ENCODE peak calls at places on chromosome 4, in nine cellular contexts. One of them, this sample, is unnamed.

GRCh38 chr4:166128452-166128851 is 255.4 kb downstream of the TLL1 start:
- DNase-seq in CD8-positive, alpha-beta memory T cell: no peak
- DNase-seq in activated CD4-positive, alpha-beta T cell treated with anti-CD3 and anti-CD28 coated beads, Interleukin-2, amount 10 ng/mL, durations not matched to agents 7 days and 5 days: no peak
- DNase-seq in stimulated activated CD8-positive, alpha-beta memory T cell treated with anti-CD3 and anti-CD28 coated beads, Interleukin-2, amount 100 ng/mL, for 1 hour: no peak
- DNase-seq in GM13977: no peak
- DNase-seq in fibroblast of mammary gland: peak; percentile 79
- DNase-seq in HTR-8/SVneo: peak; percentile 40
- DNase-seq in stomach: no peak
- DNase-seq in GM12864: no peak
- DNase-seq in this sample: peak; percentile 90

GRCh38 chr4:183469327-183469726 is 24.9 kb downstream of the CDKN2AIP start:
- DNase-seq in CD8-positive, alpha-beta memory T cell: no peak
- DNase-seq in stomach: no peak
- DNase-seq in HTR-8/SVneo: no peak
- DNase-seq in GM13977: no peak
- DNase-seq in activated CD4-positive, alpha-beta T cell treated with anti-CD3 and anti-CD28 coated beads, Interleukin-2, amount 10 ng/mL, durations not matched to agents 7 days and 5 days: no peak
- DNase-seq in fibroblast of mammary gland: peak; percentile 14
- DNase-seq in stimulated activated CD8-positive, alpha-beta memory T cell treated with anti-CD3 and anti-CD28 coated beads, Interleukin-2, amount 100 ng/mL, for 1 hour: no peak
- DNase-seq in GM12864: no peak
- DNase-seq in this sample: no peak

GRCh38 chr4:88002786-88003185 is 4.6 kb upstream of the PKD2 start:
- DNase-seq in stimulated activated CD8-positive, alpha-beta memory T cell treated with anti-CD3 and anti-CD28 coated beads, Interleukin-2, amount 100 ng/mL, for 1 hour: no peak
- DNase-seq in GM13977: no peak
- DNase-seq in fibroblast of mammary gland: peak; percentile 19
- DNase-seq in HTR-8/SVneo: no peak
- DNase-seq in stomach: no peak
- DNase-seq in GM12864: no peak
- DNase-seq in activated CD4-positive, alpha-beta T cell treated with anti-CD3 and anti-CD28 coated beads, Interleukin-2, amount 10 ng/mL, durations not matched to agents 7 days and 5 days: no peak
- DNase-seq in CD8-positive, alpha-beta memory T cell: no peak
- DNase-seq in this sample: no peak

GRCh38 chr4:85955614-85956295 is 404.1 kb downstream of the MAPK10 start:
- DNase-seq in CD8-positive, alpha-beta memory T cell: no peak
- DNase-seq in HTR-8/SVneo: no peak
- DNase-seq in GM12864: no peak
- DNase-seq in activated CD4-positive, alpha-beta T cell treated with anti-CD3 and anti-CD28 coated beads, Interleukin-2, amount 10 ng/mL, durations not matched to agents 7 days and 5 days: no peak
- DNase-seq in GM13977: no peak
- DNase-seq in fibroblast of mammary gland: no peak
- DNase-seq in stomach: no peak
- DNase-seq in stimulated activated CD8-positive, alpha-beta memory T cell treated with anti-CD3 and anti-CD28 coated beads, Interleukin-2, amount 100 ng/mL, for 1 hour: no peak
- DNase-seq in this sample: no peak

GRCh38 chr4:121360496-121360895 is 20.3 kb downstream of the QRFPR start:
- DNase-seq in HTR-8/SVneo: no peak
- DNase-seq in GM12864: no peak
- DNase-seq in activated CD4-positive, alpha-beta T cell treated with anti-CD3 and anti-CD28 coated beads, Interleukin-2, amount 10 ng/mL, durations not matched to agents 7 days and 5 days: no peak
- DNase-seq in stimulated activated CD8-positive, alpha-beta memory T cell treated with anti-CD3 and anti-CD28 coated beads, Interleukin-2, amount 100 ng/mL, for 1 hour: no peak
- DNase-seq in fibroblast of mammary gland: peak; percentile 57
- DNase-seq in stomach: no peak
- DNase-seq in GM13977: no peak
- DNase-seq in CD8-positive, alpha-beta memory T cell: no peak
- DNase-seq in this sample: no peak

GRCh38 chr4:112002301-112002700 is 143.0 kb upstream of the FAM241A start:
- DNase-seq in GM13977: no peak
- DNase-seq in CD8-positive, alpha-beta memory T cell: no peak
- DNase-seq in stimulated activated CD8-positive, alpha-beta memory T cell treated with anti-CD3 and anti-CD28 coated beads, Interleukin-2, amount 100 ng/mL, for 1 hour: no peak
- DNase-seq in activated CD4-positive, alpha-beta T cell treated with anti-CD3 and anti-CD28 coated beads, Interleukin-2, amount 10 ng/mL, durations not matched to agents 7 days and 5 days: no peak
- DNase-seq in HTR-8/SVneo: no peak
- DNase-seq in GM12864: no peak
- DNase-seq in fibroblast of mammary gland: no peak
- DNase-seq in stomach: no peak
- DNase-seq in this sample: no peak

GRCh38 chr4:10031663-10032590 is 10.6 kb upstream of the SLC2A9 start:
- DNase-seq in stomach: no peak
- DNase-seq in activated CD4-positive, alpha-beta T cell treated with anti-CD3 and anti-CD28 coated beads, Interleukin-2, amount 10 ng/mL, durations not matched to agents 7 days and 5 days: no peak
- DNase-seq in CD8-positive, alpha-beta memory T cell: no peak
- DNase-seq in GM13977: no peak
- DNase-seq in GM12864: no peak
- DNase-seq in fibroblast of mammary gland: no peak
- DNase-seq in HTR-8/SVneo: no peak
- DNase-seq in stimulated activated CD8-positive, alpha-beta memory T cell treated with anti-CD3 and anti-CD28 coated beads, Interleukin-2, amount 100 ng/mL, for 1 hour: no peak
- DNase-seq in this sample: peak; percentile 41

GRCh38 chr4:78616046-78616498 is 64.5 kb downstream of the ANXA3 start:
- DNase-seq in HTR-8/SVneo: no peak
- DNase-seq in activated CD4-positive, alpha-beta T cell treated with anti-CD3 and anti-CD28 coated beads, Interleukin-2, amount 10 ng/mL, durations not matched to agents 7 days and 5 days: no peak
- DNase-seq in CD8-positive, alpha-beta memory T cell: no peak
- DNase-seq in GM13977: no peak
- DNase-seq in GM12864: no peak
- DNase-seq in stimulated activated CD8-positive, alpha-beta memory T cell treated with anti-CD3 and anti-CD28 coated beads, Interleukin-2, amount 100 ng/mL, for 1 hour: no peak
- DNase-seq in fibroblast of mammary gland: peak; percentile 45
- DNase-seq in stomach: no peak
- DNase-seq in this sample: peak; percentile 57

GRCh38 chr4:173243321-173243720 is 74.7 kb downstream of the GALNT7 start:
- DNase-seq in GM12864: no peak
- DNase-seq in stomach: no peak
- DNase-seq in activated CD4-positive, alpha-beta T cell treated with anti-CD3 and anti-CD28 coated beads, Interleukin-2, amount 10 ng/mL, durations not matched to agents 7 days and 5 days: no peak
- DNase-seq in fibroblast of mammary gland: peak; percentile 91
- DNase-seq in HTR-8/SVneo: no peak
- DNase-seq in stimulated activated CD8-positive, alpha-beta memory T cell treated with anti-CD3 and anti-CD28 coated beads, Interleukin-2, amount 100 ng/mL, for 1 hour: no peak
- DNase-seq in GM13977: no peak
- DNase-seq in CD8-positive, alpha-beta memory T cell: no peak
- DNase-seq in this sample: no peak

GRCh38 chr4:157994863-157995262 is 178.0 kb downstream of the GASK1B start:
- DNase-seq in fibroblast of mammary gland: no peak
- DNase-seq in stomach: no peak
- DNase-seq in GM12864: no peak
- DNase-seq in activated CD4-positive, alpha-beta T cell treated with anti-CD3 and anti-CD28 coated beads, Interleukin-2, amount 10 ng/mL, durations not matched to agents 7 days and 5 days: no peak
- DNase-seq in HTR-8/SVneo: no peak
- DNase-seq in CD8-positive, alpha-beta memory T cell: no peak
- DNase-seq in stimulated activated CD8-positive, alpha-beta memory T cell treated with anti-CD3 and anti-CD28 coated beads, Interleukin-2, amount 100 ng/mL, for 1 hour: no peak
- DNase-seq in GM13977: no peak
- DNase-seq in this sample: no peak

This sample was measured in lung microvascular endothelial cell.